ENCODE peak calls at places on chromosomes 11 and 22, in six cellular contexts. N, W, X, R, A and D are unnamed samples.

GRCh38 chr11:111604392-111605009 is 2.3 kb downstream of the SIK2 start:
- DNase-seq in N (no peak), W (no peak), X (peak; percentile 16), R (no peak), A (peak; percentile 82), D (no peak)

GRCh38 chr11:67577951-67578350 is 5.7 kb upstream of the GSTP1 start:
- DNase-seq in N (no peak), W (no peak), X (no peak), R (no peak), A (no peak), D (no peak)

GRCh38 chr11:130144129-130144528 is 15.5 kb upstream of the ST14 start:
- DNase-seq in N (no peak), W (no peak), X (no peak), R (no peak), A (no peak), D (no peak)

GRCh38 chr11:106565326-106565725 is 452.9 kb downstream of the GUCY1A2 start:
- DNase-seq in N (no peak), W (no peak), X (no peak), R (no peak), A (no peak), D (no peak)

GRCh38 chr11:2578006-2578933 is 121.5 kb downstream of the KCNQ1OT1 start:
- DNase-seq in N (no peak), W (peak; percentile 10), X (no peak), R (peak; percentile 19), A (no peak), D (no peak)

GRCh38 chr11:2718817-2719438 is 19.1 kb upstream of the KCNQ1OT1 start:
- DNase-seq in N (no peak), W (no peak), X (no peak), R (no peak), A (no peak), D (no peak)

GRCh38 chr11:824292-824880 is 3.3 kb upstream of the CRACR2B start:
- DNase-seq in N (no peak), W (peak; percentile 63), X (no peak), R (no peak), A (no peak), D (no peak)

GRCh38 chr11:84234011-84234410 is 947.8 kb upstream of the CCDC90B start:
- DNase-seq in N (no peak), W (no peak), X (no peak), R (no peak), A (no peak), D (no peak)

GRCh38 chr22:19143967-19144400 is 467 bp downstream of the ESS2 start:
- DNase-seq in N (no peak), W (no peak), X (no peak), R (no peak), A (no peak), D (no peak)

GRCh38 chr11:61148016-61148640 is 13.1 kb downstream of the VPS37C start:
- DNase-seq in N (no peak), W (no peak), X (no peak), R (no peak), A (no peak), D (no peak)

GRCh38 chr11:61541568-61541967 is 33.0 kb downstream of the LRRC10B start:
- DNase-seq in N (no peak), W (no peak), X (no peak), R (no peak), A (peak; percentile 78), D (no peak)

GRCh38 chr11:35166369-35167360 is 27.7 kb downstream of the CD44 start:
- DNase-seq in N (no peak), W (peak; percentile 24), X (no peak), R (no peak), A (peak; percentile 98), D (peak; percentile 92)

GRCh38 chr22:19393704-19394103 is 37.8 kb downstream of the HIRA start:
- DNase-seq in N (no peak), W (no peak), X (no peak), R (no peak), A (no peak), D (no peak)

GRCh38 chr11:10233581-10233980 is 60.4 kb downstream of the SBF2 start:
- DNase-seq in N (no peak), W (no peak), X (no peak), R (no peak), A (peak; percentile 57), D (peak; percentile 38)

GRCh38 chr11:1872267-1872985 is 19.3 kb downstream of the PRR33 start:
- DNase-seq in N (no peak), W (peak; percentile 18), X (no peak), R (peak; percentile 7), A (no peak), D (no peak)

GRCh38 chr11:82631722-82632630 is 101.7 kb downstream of the FAM181B start:
- DNase-seq in N (no peak), W (no peak), X (no peak), R (no peak), A (peak; percentile 26), D (peak; percentile 30)

GRCh38 chr11:86519064-86519911 is 144.6 kb downstream of the CCDC81 start:
- DNase-seq in N (no peak), W (no peak), X (no peak), R (no peak), A (no peak), D (no peak)

GRCh38 chr11:12864316-12865156 is 144.6 kb upstream of the RASSF10 start:
- DNase-seq in N (no peak), W (no peak), X (no peak), R (no peak), A (peak; percentile 30), D (peak; percentile 53)

GRCh38 chr11:2521681-2522630 is 77.1 kb downstream of the KCNQ1 start:
- DNase-seq in N (no peak), W (peak; percentile 7), X (no peak), R (peak; percentile 15), A (no peak), D (no peak)

GRCh38 chr22:30198152-30198845 is 48.3 kb downstream of the LIF start:
- DNase-seq in N (no peak), W (no peak), X (no peak), R (no peak), A (no peak), D (no peak)

GRCh38 chr11:127193916-127194315 is 193.3 kb upstream of the KIRREL3 start:
- DNase-seq in N (no peak), W (no peak), X (no peak), R (no peak), A (no peak), D (no peak)

GRCh38 chr11:116061322-116061721 is 557.1 kb upstream of the CADM1 start:
- DNase-seq in N (no peak), W (no peak), X (no peak), R (no peak), A (no peak), D (no peak)

GRCh38 chr22:45039206-45039605 is 29.4 kb upstream of the PHF21B start:
- DNase-seq in N (no peak), W (no peak), X (no peak), R (no peak), A (no peak), D (no peak)

GRCh38 chr22:37201066-37201820 is 11.0 kb downstream of the SSTR3 start:
- DNase-seq in N (no peak), W (no peak), X (no peak), R (no peak), A (no peak), D (no peak)

GRCh38 chr11:92122561-92122960 is 102.1 kb upstream of the FAT3 start:
- DNase-seq in N (no peak), W (no peak), X (no peak), R (no peak), A (peak; percentile 21), D (no peak)

GRCh38 chr22:24474221-24474620 is 20.9 kb upstream of the UPB1 start:
- DNase-seq in N (no peak), W (no peak), X (no peak), R (no peak), A (peak; percentile 84), D (peak; percentile 82)

GRCh38 chr11:14974723-14975587 is 2.8 kb upstream of the CALCA start:
- DNase-seq in N (peak; percentile 85), W (peak; percentile 32), X (peak; percentile 15), R (peak; percentile 38), A (peak; percentile 47), D (no peak)

GRCh38 chr22:49999063-49999900 is 13.3 kb downstream of the IL17REL start:
- DNase-seq in N (peak; percentile 78), W (no peak), X (no peak), R (no peak), A (no peak), D (no peak)

GRCh38 chr22:18118345-18118915 is 7.8 kb downstream of the TUBA8 start:
- DNase-seq in N (no peak), W (no peak), X (no peak), R (no peak), A (no peak), D (no peak)
- TF ChIP-seq CTCF in N (no peak), W (no peak), X (no peak), R (no peak), A (no peak), D (no peak)

DNA sequence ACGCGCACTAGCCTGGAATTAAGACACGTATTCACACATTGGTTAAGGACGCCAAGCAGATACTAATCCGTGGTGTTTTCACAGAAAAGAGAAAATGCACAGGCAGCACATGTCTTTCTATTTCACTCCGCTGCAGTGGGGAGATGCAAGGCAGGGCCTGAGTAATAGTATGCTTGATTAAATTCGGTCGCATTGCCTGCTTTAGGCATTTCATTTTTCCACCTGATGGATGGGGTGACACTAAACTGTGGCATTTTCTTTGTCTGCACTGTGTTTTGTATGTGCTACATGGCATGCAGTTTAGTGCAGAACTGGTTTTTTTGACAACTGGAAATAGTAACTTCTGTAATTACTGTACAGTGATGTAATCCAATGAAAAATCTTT is 94.9 kb downstream of the SLC17A6 start:
- DNase-seq in N (no peak), W (no peak), X (no peak), R (no peak), A (no peak), D (no peak)
- H3K4me3 ChIP-seq in N (peak overlapping the region; percentile 52), W (peak overlapping the region; percentile 65), X (peak overlapping the region; percentile 5), R (no peak overlapping the region), A (no peak overlapping the region), D (peak overlapping the region; percentile 47)

GRCh38 chr22:47139790-47140119 is 377.3 kb downstream of the TBC1D22A start:
- DNase-seq in N (no peak), W (no peak), X (no peak), R (no peak), A (no peak), D (no peak)
- TF ChIP-seq CTCF in N (no peak), W (no peak), X (no peak), R (no peak), A (no peak), D (no peak)

GRCh38 chr22:29165336-29166060 is 40.2 kb upstream of the EMID1 start:
- DNase-seq in N (no peak), W (no peak), X (no peak), R (no peak), A (no peak), D (no peak)

GRCh38 chr22:29167032-29167911 is 38.4 kb upstream of the EMID1 start:
- DNase-seq in N (no peak), W (no peak), X (no peak), R (no peak), A (no peak), D (no peak)

GRCh38 chr22:29166180-29166579 is 39.5 kb upstream of the EMID1 start:
- DNase-seq in N (no peak), W (no peak), X (no peak), R (no peak), A (no peak), D (no peak)

GRCh38 chr22:29158546-29158945 is 47.1 kb upstream of the EMID1 start:
- DNase-seq in N (no peak), W (no peak), X (no peak), R (no peak), A (no peak), D (no peak)

GRCh38 chr22:29163808-29164207 is 41.9 kb upstream of the EMID1 start:
- DNase-seq in N (no peak), W (no peak), X (no peak), R (no peak), A (no peak), D (no peak)
- H3K4me3 ChIP-seq in N (no peak overlapping the region), W (no peak overlapping the region), X (no peak overlapping the region), R (no peak overlapping the region), A (no peak overlapping the region), D (no peak overlapping the region)